ENCODE peak calls at places on chromosomes 11 and 22, in nine cellular contexts. H, G, A, Q, U, F, K, R and S are unnamed samples.

GRCh38 chr11:123973816-123974215 is 3.8 kb downstream of the OR10S1 start:
- DNase-seq in H (no peak), G (peak; percentile 91), R (peak; percentile 21), K (no peak), U (peak; percentile 9), F (peak; percentile 32), Q (no peak), A (no peak), S (no peak)

GRCh38 chr11:35357893-35358292 is 61.5 kb downstream of the SLC1A2 start:
- DNase-seq in G (peak; percentile 37), H (no peak), A (no peak), Q (no peak), R (no peak), K (no peak), U (no peak), F (no peak), S (no peak)

GRCh38 chr22:46843691-46844297 is 81.3 kb downstream of the TBC1D22A start:
- DNase-seq in K (no peak), R (peak; percentile 82), Q (no peak), U (no peak), F (no peak), A (no peak), G (peak; percentile 47), H (no peak), S (no peak)

GRCh38 chr11:23540101-23540561 is 679.9 kb upstream of the CCDC179 start:
- DNase-seq in H (no peak), A (no peak), U (peak; percentile 19), R (peak; percentile 56), G (peak; percentile 63), Q (no peak), F (peak; percentile 24), K (no peak), S (no peak)

GRCh38 chr11:9787981-9788521 is 124.2 kb downstream of the SWAP70 start:
- DNase-seq in F (no peak), K (no peak), G (peak; percentile 85), U (no peak), A (no peak), R (peak; percentile 92), Q (no peak), H (no peak), S (no peak)

GRCh38 chr11:57230797-57231538 is 6.1 kb downstream of the APLNR start:
- DNase-seq in H (no peak), K (no peak), R (no peak), F (no peak), Q (no peak), U (no peak), A (no peak), G (no peak), S (no peak)

GRCh38 chr22:43946391-43946680 is 8.9 kb upstream of the SAMM50 start:
- DNase-seq in H (no peak), K (no peak), F (no peak), U (no peak), Q (no peak), G (peak; percentile 28), R (no peak), A (no peak), S (no peak)

GRCh38 chr11:85682330-85683305 is 3.4 kb downstream of the CCDC89 start:
- DNase-seq in K (peak; percentile 83), H (peak; percentile 54), U (no peak), G (peak; percentile 85), A (peak; percentile 70), R (peak; percentile 76), F (no peak), Q (peak; percentile 68), S (peak; percentile 61)

GRCh38 chr22:39674536-39674935 is 104.0 kb downstream of the CACNA1I start:
- DNase-seq in H (no peak), K (no peak), G (peak; percentile 47), R (no peak), U (peak; percentile 45), F (no peak), A (no peak), Q (no peak), S (no peak)

GRCh38 chr11:35006389-35007128 is 90.1 kb downstream of the PDHX start:
- DNase-seq in Q (no peak), U (no peak), R (no peak), A (peak; percentile 54), K (no peak), G (no peak), F (no peak), H (no peak), S (no peak)

GRCh38 chr11:35393093-35393492 is 26.3 kb downstream of the SLC1A2 start:
- DNase-seq in G (no peak), A (no peak), H (no peak), F (no peak), R (no peak), U (no peak), K (no peak), Q (no peak), S (no peak)

GRCh38 chr11:36056160-36056751 is 112.4 kb downstream of the LDLRAD3 start:
- DNase-seq in F (peak; percentile 34), A (no peak), R (peak; percentile 20), U (peak; percentile 34), G (peak; percentile 59), Q (no peak), H (no peak), K (no peak), S (no peak)

GRCh38 chr11:124402326-124402922 is 3.6 kb upstream of the OR8B3 start:
- DNase-seq in F (peak; percentile 31), K (peak; percentile 55), G (peak; percentile 93), U (peak; percentile 31), R (peak; percentile 74), H (peak; percentile 7), A (peak; percentile 53), Q (peak; percentile 63), S (no peak)

GRCh38 chr11:19698493-19699292 is 13.9 kb upstream of the NAV2 start:
- DNase-seq in G (peak; percentile 93), A (no peak), Q (no peak), F (no peak), K (no peak), R (peak; percentile 72), U (no peak), H (no peak), S (no peak)

GRCh38 chr22:39655736-39656285 is 85.3 kb downstream of the CACNA1I start:
- DNase-seq in H (no peak), A (no peak), G (no peak), U (no peak), F (no peak), K (no peak), R (no peak), Q (no peak), S (no peak)

GRCh38 chr11:12508151-12508740 is 130.9 kb downstream of the PARVA start:
- DNase-seq in R (peak; percentile 87), U (no peak), Q (no peak), A (no peak), H (no peak), K (no peak), G (peak; percentile 85), F (no peak), S (no peak)

GRCh38 chr22:23608583-23608982 is 23.5 kb downstream of the DRICH1 start:
- DNase-seq in R (peak; percentile 52), A (no peak), F (no peak), K (no peak), G (peak; percentile 48), Q (no peak), U (no peak), H (no peak), S (no peak)

GRCh38 chr11:74182635-74183034 is 11.5 kb downstream of the PPME1 start:
- DNase-seq in H (no peak), Q (no peak), G (peak; percentile 25), R (no peak), K (no peak), F (no peak), U (no peak), A (no peak), S (no peak)

GRCh38 chr22:47631571-47632102 is 869.2 kb downstream of the TBC1D22A start:
- DNase-seq in A (no peak), Q (no peak), F (no peak), G (no peak), R (no peak), K (no peak), H (no peak), U (peak; percentile 56), S (no peak)

GRCh38 chr11:17839973-17840611 is 105.5 kb downstream of the KCNC1 start:
- DNase-seq in H (no peak), A (no peak), F (no peak), K (no peak), R (no peak), U (no peak), Q (no peak), G (no peak), S (no peak)

GRCh38 chr11:73270855-73271477 is 1.2 kb upstream of the P2RY6 start:
- DNase-seq in Q (no peak), F (no peak), G (no peak), A (no peak), U (no peak), K (no peak), R (no peak), H (no peak), S (no peak)